ENCODE peak calls at places on chromosomes 2 and 18, in four cellular contexts. K is adipocyte, C is fibroblast of lung, U is right cardiac atrium. J is an unnamed sample.

GRCh38 chr2:97935719-97936161 is 60.0 kb downstream of the TMEM131 start:
- DNase-seq in C (peak), K (peak), U (no peak), J (peak)

GRCh38 chr2:18117592-18117991 is 239.1 kb downstream of the KCNS3 start:
- DNase-seq in C (peak), K (peak), U (no peak), J (peak)

GRCh38 chr2:55618025-55618648 is 715 bp upstream of the PPP4R3B start:
- DNase-seq in C (peak), U (no peak), K (peak), J (peak)

GRCh38 chr18:79644666-79645057 is 34.9 kb upstream of the CTDP1 start:
- DNase-seq in K (peak), U (no peak), C (no peak), J (no peak)

GRCh38 chr18:48018806-48019295 is 88.4 kb upstream of the SMAD2 start:
- DNase-seq in C (no peak), K (no peak), U (no peak), J (no peak)

GRCh38 chr2:118811514-118811913 is 35.9 kb downstream of the EN1 start:
- DNase-seq in U (no peak), K (no peak), C (peak), J (no peak)

GRCh38 chr2:139177041-139177440 is 396.9 kb upstream of the NXPH2 start:
- DNase-seq in U (no peak), C (no peak), K (no peak), J (no peak)

GRCh38 chr18:34153711-34154110 is 71.0 kb downstream of the NOL4 start:
- DNase-seq in U (no peak), K (no peak), C (peak), J (peak)

GRCh38 chr2:60046529-60046928 is 506.9 kb downstream of the BCL11A start:
- DNase-seq in C (no peak), U (no peak), K (no peak), J (no peak)

GRCh38 chr18:12839526-12840196 is 44.4 kb downstream of the PTPN2 start:
- DNase-seq in C (peak), K (peak), U (no peak), J (peak)

GRCh38 chr2:196934672-196935071 is 8.2 kb upstream of the PGAP1 start:
- DNase-seq in U (no peak), C (no peak), K (no peak), J (no peak)

GRCh38 chr2:32427672-32428622 is 71.1 kb downstream of the BIRC6 start:
- DNase-seq in U (no peak), C (peak), K (no peak), J (no peak)

GRCh38 chr18:59109375-59109774 is 30.3 kb upstream of the SEC11C start:
- DNase-seq in K (peak), U (no peak), C (no peak), J (no peak)

GRCh38 chr2:133777607-133778006 is 209.3 kb upstream of the NCKAP5 start:
- DNase-seq in U (no peak), C (peak), K (no peak), J (no peak)

GRCh38 chr2:163493330-163494319 is 242.2 kb downstream of the FIGN start:
- DNase-seq in C (no peak), U (no peak), K (no peak), J (no peak)

GRCh38 chr2:25797607-25798488 is 80.4 kb downstream of the ASXL2 start:
- DNase-seq in U (no peak), K (no peak), C (no peak), J (no peak)

GRCh38 chr2:100018794-100019193 is 123.6 kb downstream of the AFF3 start:
- DNase-seq in C (peak), U (no peak), K (peak), J (peak)

GRCh38 chr2:38099096-38099997 is 23.4 kb upstream of the CYP1B1 start:
- DNase-seq in C (no peak), U (no peak), K (peak), J (no peak)

GRCh38 chr2:8987413-8987812 is 16.1 kb downstream of the MBOAT2 start:
- DNase-seq in C (peak), U (no peak), K (peak), J (no peak)

GRCh38 chr18:79379251-79379905 is 16.4 kb upstream of the NFATC1 start:
- DNase-seq in K (no peak), U (no peak), C (no peak), J (no peak)

GRCh38 chr2:26846334-26846863 is 1.5 kb upstream of the DPYSL5 start:
- DNase-seq in K (peak), U (peak), C (peak), J (peak)

GRCh38 chr2:157893611-157894010 is 17.5 kb upstream of the ACVR1 start:
- DNase-seq in U (no peak), K (no peak), C (no peak), J (no peak)

GRCh38 chr2:196113061-196113974 is 44.7 kb upstream of the DNAH7 start:
- DNase-seq in U (peak), C (peak), K (peak), J (peak)

GRCh38 chr2:240999001-240999791 is 778 bp downstream of the SNED1 start:
- DNase-seq in C (peak), U (peak), K (peak), J (no peak)

GRCh38 chr2:37232131-37232933 is 874 bp downstream of the NDUFAF7 start:
- DNase-seq in C (peak), U (peak), K (no peak), J (peak)

GRCh38 chr18:43125471-43125870 is 10.0 kb upstream of the RIT2 start:
- DNase-seq in C (no peak), U (no peak), K (no peak), J (no peak)

GRCh38 chr18:43134876-43135275 is 19.4 kb upstream of the RIT2 start:
- DNase-seq in U (no peak), C (no peak), K (no peak), J (no peak)

GRCh38 chr18:43129946-43130523 is 14.6 kb upstream of the RIT2 start:
- DNase-seq in C (peak), K (peak), U (no peak), J (peak)
- H3K4me3 ChIP-seq in C (peak), K (peak), U (peak), J (peak)

DNA sequence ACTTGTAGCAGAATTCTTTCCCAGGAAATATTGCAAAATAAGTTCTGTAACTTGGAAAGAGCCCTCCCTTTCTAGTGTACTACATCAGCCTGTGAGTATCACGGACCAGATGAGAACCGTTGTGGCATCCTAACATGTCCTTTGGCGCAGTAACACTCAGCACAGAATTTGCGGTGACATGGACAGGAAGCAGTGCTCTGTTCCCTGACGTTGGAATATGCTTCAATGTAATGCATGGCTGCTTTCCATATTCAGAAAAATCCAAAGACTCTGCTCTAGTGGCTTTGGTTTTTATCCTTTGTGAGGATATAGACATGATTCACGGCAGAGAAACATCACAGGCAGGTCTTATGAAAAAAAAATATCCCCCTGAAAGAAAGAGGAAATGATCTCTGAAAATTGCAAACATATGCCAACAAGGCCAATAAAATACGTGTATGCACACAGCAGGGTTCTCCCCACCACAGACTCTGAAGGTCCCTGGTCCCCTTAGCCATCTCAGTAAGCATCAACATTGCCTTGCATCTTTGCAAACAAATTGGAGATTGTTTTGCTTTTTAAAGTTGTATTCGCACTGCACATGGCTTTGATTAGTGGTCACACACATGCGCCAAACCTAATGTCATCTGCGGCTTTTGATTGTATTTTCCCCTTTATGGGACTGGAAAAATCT is 122.8 kb downstream of the COPS8 start:
- DNase-seq in C (peak), K (peak), U (no peak), J (peak)
- H3K4me3 ChIP-seq in C (no peak), K (no peak), U (no peak), J (no peak)

DNA sequence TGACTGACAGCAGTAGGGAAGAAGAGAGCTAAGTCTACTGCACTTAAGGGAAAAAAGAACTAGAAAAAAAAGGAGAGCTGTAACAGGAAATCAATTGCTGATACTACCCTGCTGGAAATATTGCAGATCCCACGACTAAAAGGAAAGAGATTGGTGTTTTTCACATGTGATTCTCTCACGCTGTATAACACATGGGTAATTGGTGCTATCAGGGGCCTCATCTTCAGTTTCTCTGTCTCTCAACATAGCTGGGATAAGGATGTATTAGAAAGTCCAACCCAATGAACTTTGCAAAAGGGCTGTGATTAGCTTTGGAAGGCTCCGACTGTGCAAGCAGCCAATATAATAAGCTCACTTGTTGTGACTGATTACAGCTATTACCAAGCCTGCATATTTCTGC is 133.3 kb downstream of the NRP2 start:
- DNase-seq in U (no peak), C (no peak), K (no peak), J (no peak)
- H3K4me3 ChIP-seq in U (no peak), C (no peak), K (no peak), J (no peak)

GRCh38 chr18:26697186-26697585 is 148.8 kb upstream of the KCTD1 start:
- DNase-seq in C (no peak), K (no peak), U (peak), J (no peak)

GRCh38 chr18:26700201-26700600 is 151.8 kb upstream of the KCTD1 start:
- DNase-seq in C (no peak), K (no peak), U (no peak), J (no peak)

GRCh38 chr18:26703170-26703933 is 155.0 kb upstream of the KCTD1 start:
- DNase-seq in K (no peak), C (no peak), U (no peak), J (no peak)

GRCh38 chr18:26700728-26701127 is 152.4 kb upstream of the KCTD1 start:
- DNase-seq in C (peak), K (no peak), U (no peak), J (no peak)

DNA sequence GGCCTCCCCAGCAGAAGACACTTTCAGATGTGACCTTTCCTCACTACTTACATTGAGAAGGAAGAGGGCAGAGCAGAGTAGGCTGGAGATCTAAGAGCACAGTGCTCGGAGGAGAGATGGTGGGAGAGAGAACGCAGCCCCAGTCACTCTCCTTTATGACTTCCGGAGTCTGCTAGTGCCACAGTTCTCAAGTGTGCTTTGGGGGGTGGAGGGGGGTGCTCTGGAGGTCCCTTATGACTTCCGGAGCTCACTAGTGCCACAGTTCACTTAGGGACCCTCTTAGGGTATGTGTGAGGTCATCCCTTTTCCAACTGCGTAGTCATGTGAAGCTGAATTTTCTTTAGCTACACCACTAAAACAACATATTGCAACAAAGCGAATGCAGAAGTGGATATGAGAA is 153.7 kb upstream of the KCTD1 start:
- DNase-seq in U (no peak), K (no peak), C (no peak), J (no peak)
- H3K4me3 ChIP-seq in U (no peak), K (no peak), C (no peak), J (no peak)

DNA sequence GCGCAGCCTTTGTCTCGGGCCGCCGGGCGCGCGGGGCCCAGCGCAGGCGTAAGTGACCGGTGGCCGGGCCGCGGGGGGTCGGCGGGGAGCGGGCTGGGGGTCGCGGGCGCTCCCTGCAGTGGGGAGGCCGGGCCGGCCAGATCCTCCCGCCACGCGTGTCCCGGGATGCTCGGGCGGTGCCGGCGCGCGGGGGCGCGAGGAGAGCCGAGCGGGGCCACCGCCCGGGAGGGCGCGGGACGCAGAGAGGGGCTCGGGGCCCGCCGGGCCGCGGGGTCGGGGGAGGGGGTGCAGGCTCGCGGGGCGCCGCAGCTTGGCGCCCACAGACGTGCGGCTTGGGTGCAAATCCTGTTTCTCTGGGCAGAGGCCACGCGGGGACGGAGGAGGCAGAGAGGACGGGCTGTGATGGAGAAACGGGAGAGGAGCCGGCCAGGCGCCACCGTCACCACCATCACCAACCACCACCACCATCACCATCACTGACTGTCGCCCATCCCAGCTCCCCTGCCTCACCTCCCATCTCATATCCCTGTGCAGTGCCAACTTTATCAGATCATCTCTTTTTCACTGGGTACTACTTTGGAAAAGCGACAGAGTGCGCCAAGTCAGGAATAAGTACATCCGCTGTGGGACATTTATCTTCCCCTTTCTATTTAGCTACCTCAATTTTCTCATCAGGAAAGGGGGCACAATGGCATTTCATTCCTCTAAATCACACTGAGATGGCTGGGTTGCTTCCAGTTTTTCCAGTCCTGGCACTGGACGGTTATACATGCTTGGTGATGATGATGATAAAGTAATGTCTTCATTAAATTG is 97.2 kb upstream of the GPR45 start:
- DNase-seq in C (no peak), K (no peak), U (no peak), J (no peak)
- H3K4me3 ChIP-seq in C (no peak), K (no peak), U (peak), J (peak)

GRCh38 chr2:201913197-201913596 is 106.9 kb downstream of the CDK15 start:
- DNase-seq in K (no peak), C (no peak), U (no peak), J (no peak)
- H3K4me3 ChIP-seq in K (no peak), C (no peak), U (no peak), J (no peak)

DNA sequence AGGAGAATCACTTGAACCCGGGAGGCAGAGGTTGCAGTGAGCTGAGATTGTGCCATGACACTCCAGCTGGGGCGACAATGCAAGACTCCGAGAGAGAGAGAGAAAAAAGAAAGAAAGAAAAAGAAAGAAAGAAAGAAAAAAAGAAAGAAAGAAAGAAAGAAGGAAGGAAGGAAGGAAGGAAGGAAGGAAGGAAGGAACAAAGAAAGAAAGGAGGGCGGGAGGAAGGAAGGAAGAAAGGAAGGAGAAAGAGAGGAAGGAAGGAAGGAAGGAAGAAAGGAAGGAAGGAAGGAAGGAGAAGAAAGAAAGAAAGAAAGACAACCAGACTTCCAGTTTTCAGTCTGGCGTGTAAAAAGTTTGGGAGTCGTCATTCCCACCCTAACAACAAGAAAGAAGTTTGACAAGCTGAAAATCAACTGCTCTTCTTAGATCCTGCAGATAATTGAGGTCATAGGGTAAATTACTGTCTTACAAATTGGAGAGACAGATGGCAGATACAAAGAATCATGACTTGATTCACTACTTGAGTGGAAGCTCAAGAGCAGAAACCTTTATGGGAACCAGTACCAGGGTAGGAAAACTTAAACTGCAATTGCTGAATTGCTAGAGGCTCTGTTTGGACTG is 15.1 kb upstream of the CYP27C1 start:
- DNase-seq in K (no peak), U (no peak), C (no peak), J (no peak)
- H3K4me3 ChIP-seq in K (no peak), U (no peak), C (no peak), J (no peak)